ENCODE peak calls at places on chromosomes 11 and 22, in five cellular contexts. H, I, O, K and J are unnamed samples.

GRCh38 chr11:15258433-15259350 is 144.0 kb downstream of the INSC start:
- DNase-seq in H (no peak), K (no peak), O (peak; percentile 38), I (no peak), J (peak; percentile 12)

GRCh38 chr11:118060081-118060661 is 16.7 kb upstream of the TMPRSS4 start:
- DNase-seq in H (no peak), O (no peak), K (no peak), I (no peak), J (no peak)

GRCh38 chr22:40654522-40655167 is 18.1 kb upstream of the MRTFA start:
- DNase-seq in H (peak; percentile 32), I (no peak), K (peak; percentile 48), O (peak; percentile 41), J (peak; percentile 63)

GRCh38 chr22:39920134-39920743 is 19.4 kb downstream of the GRAP2 start:
- DNase-seq in K (no peak), H (no peak), I (no peak), O (no peak), J (no peak)

GRCh38 chr11:101618691-101619090 is 34.9 kb upstream of the TRPC6 start:
- DNase-seq in O (no peak), H (no peak), I (no peak), K (peak; percentile 49), J (peak; percentile 20)

GRCh38 chr11:13120691-13121090 is 111.6 kb downstream of the RASSF10 start:
- DNase-seq in I (no peak), K (peak; percentile 33), H (no peak), O (no peak), J (peak; percentile 62)

GRCh38 chr22:27100323-27100722 is 442.9 kb downstream of the MIAT start:
- DNase-seq in K (no peak), O (no peak), H (no peak), I (no peak), J (no peak)

GRCh38 chr11:78791254-78791653 is 216.6 kb upstream of the NARS2 start:
- DNase-seq in K (no peak), I (no peak), H (no peak), O (no peak), J (no peak)

GRCh38 chr11:103091441-103091809 is 535 bp downstream of the DCUN1D5 start:
- DNase-seq in I (peak; percentile 46), K (no peak), H (peak; percentile 48), O (peak; percentile 11), J (no peak)

GRCh38 chr22:37145415-37146385 is 4.0 kb downstream of the IL2RB start:
- DNase-seq in H (no peak), I (no peak), K (no peak), O (no peak), J (no peak)

GRCh38 chr22:39312410-39312809 is 7.0 kb downstream of the RPL3 start:
- DNase-seq in I (no peak), O (no peak), H (no peak), K (no peak), J (no peak)

GRCh38 chr11:129766858-129767604 is 48.6 kb upstream of the TMEM45B start:
- DNase-seq in H (peak; percentile 53), O (no peak), K (no peak), I (peak; percentile 49), J (no peak)

GRCh38 chr11:133920109-133920990 is 36.4 kb downstream of the IGSF9B start:
- DNase-seq in K (no peak), H (no peak), O (no peak), I (no peak), J (no peak)

GRCh38 chr11:116329354-116330090 is 443.3 kb downstream of the BUD13 start:
- DNase-seq in O (no peak), H (no peak), I (no peak), K (no peak), J (no peak)

GRCh38 chr22:44729391-44730012 is 22.9 kb upstream of the ARHGAP8 start:
- DNase-seq in O (no peak), H (no peak), K (peak; percentile 47), I (no peak), J (no peak)

GRCh38 chr11:130178441-130178971 is 18.9 kb downstream of the ST14 start:
- DNase-seq in K (no peak), H (no peak), I (no peak), O (no peak), J (no peak)

GRCh38 chr11:7982582-7983119 is 4.5 kb upstream of the EIF3F start:
- DNase-seq in K (no peak), I (no peak), H (no peak), O (no peak), J (no peak)

GRCh38 chr22:46219650-46220049 is 30.4 kb downstream of the CDPF1 start:
- DNase-seq in O (no peak), H (no peak), I (no peak), K (no peak), J (no peak)

GRCh38 chr22:48112687-48113521 is 1350.5 kb downstream of the TBC1D22A start:
- DNase-seq in H (no peak), O (no peak), I (no peak), K (no peak), J (no peak)

GRCh38 chr22:28369849-28370248 is 309.8 kb downstream of the TTC28 start:
- DNase-seq in O (no peak), I (no peak), H (no peak), K (no peak), J (no peak)

GRCh38 chr22:20616451-20617043 is 109.1 kb downstream of the MED15 start:
- DNase-seq in O (no peak), H (no peak), I (no peak), K (no peak), J (no peak)

GRCh38 chr11:73554677-73555320 is 43.1 kb downstream of the FAM168A start:
- DNase-seq in K (no peak), H (no peak), I (no peak), O (no peak), J (no peak)

GRCh38 chr11:60831143-60831500 is 10.8 kb upstream of the CCDC86 start:
- DNase-seq in I (peak; percentile 80), H (peak; percentile 80), K (peak; percentile 60), O (peak; percentile 83), J (no peak)

GRCh38 chr22:21972293-21972779 is 10.3 kb downstream of the TOP3B start:
- DNase-seq in K (no peak), H (peak; percentile 76), I (peak; percentile 75), O (peak; percentile 47), J (no peak)

GRCh38 chr11:77115956-77116355 is 12.1 kb upstream of the MYO7A start:
- DNase-seq in K (no peak), I (no peak), O (no peak), H (no peak), J (no peak)

GRCh38 chr11:77117485-77117884 is 10.6 kb upstream of the MYO7A start:
- DNase-seq in K (no peak), I (no peak), O (no peak), H (no peak), J (no peak)

GRCh38 chr11:77113382-77114088 is 10.9 kb downstream of the OMP start:
- DNase-seq in O (peak; percentile 82), K (no peak), I (peak; percentile 56), H (peak; percentile 51), J (no peak)

GRCh38 chr11:77114089-77114463 is 11.4 kb downstream of the OMP start:
- DNase-seq in I (no peak), O (no peak), H (no peak), K (no peak), J (no peak)

GRCh38 chr11:77115181-77115611 is 12.6 kb downstream of the OMP start:
- DNase-seq in H (peak; percentile 27), K (no peak), I (no peak), O (peak; percentile 69), J (no peak)
- TF ChIP-seq CTCF in H (peak; percentile 41), K (peak; percentile 8), I (no peak), O (no peak), J (peak; percentile 35)

GRCh38 chr11:34356918-34357645 is 728 bp downstream of the ABTB2 start:
- DNase-seq in H (peak; percentile 40), I (peak; percentile 72), O (no peak), K (no peak), J (no peak)
- TF ChIP-seq CTCF in H (no peak), I (no peak), O (no peak), K (no peak), J (no peak)

GRCh38 chr11:16448123-16448717 is 91.9 kb upstream of the SOX6 start:
- DNase-seq in O (no peak), K (no peak), H (no peak), I (no peak), J (no peak)
- TF ChIP-seq CTCF in O (no peak), K (no peak), H (no peak), I (no peak), J (no peak)

DNA sequence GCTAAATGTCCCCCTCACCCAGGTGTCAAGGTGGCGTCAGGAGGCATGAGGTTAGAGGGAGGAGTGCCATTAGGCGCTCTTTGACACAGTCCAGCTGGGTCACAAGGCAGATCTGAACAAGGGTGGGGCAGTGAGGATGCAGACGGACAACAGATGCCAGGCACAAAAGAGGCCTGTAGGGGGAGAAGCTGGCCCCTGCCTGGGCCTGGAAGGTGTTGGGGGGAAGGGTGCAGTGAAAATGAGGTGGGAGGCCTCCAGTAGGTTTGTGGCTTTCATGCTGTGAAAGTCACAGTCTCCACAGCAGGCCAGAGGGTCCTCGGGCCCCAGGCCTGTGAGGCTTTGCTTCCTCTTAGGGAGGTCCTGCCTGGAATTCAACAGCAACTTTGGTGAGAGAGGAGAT is 85.0 kb upstream of the PLET1 start:
- DNase-seq in H (no peak), I (no peak), O (no peak), K (no peak), J (no peak)
- TF ChIP-seq CTCF in H (no peak), I (peak; percentile 6), O (no peak), K (peak; percentile 32), J (peak; percentile 27)

GRCh38 chr11:112172362-112172994 is 2.8 kb upstream of the BCO2 start:
- DNase-seq in K (peak; percentile 16), I (no peak), O (no peak), H (no peak), J (peak; percentile 78)

GRCh38 chr11:112175596-112175947 is 260 bp downstream of the BCO2 start:
- DNase-seq in H (no peak), K (no peak), O (no peak), I (no peak), J (no peak)

GRCh38 chr11:112173152-112173551 is 2.2 kb upstream of the BCO2 start:
- DNase-seq in H (no peak), K (no peak), O (no peak), I (no peak), J (no peak)

GRCh38 chr11:112176077-112176476 is 765 bp downstream of the BCO2 start:
- DNase-seq in H (no peak), O (no peak), I (no peak), K (no peak), J (no peak)

DNA sequence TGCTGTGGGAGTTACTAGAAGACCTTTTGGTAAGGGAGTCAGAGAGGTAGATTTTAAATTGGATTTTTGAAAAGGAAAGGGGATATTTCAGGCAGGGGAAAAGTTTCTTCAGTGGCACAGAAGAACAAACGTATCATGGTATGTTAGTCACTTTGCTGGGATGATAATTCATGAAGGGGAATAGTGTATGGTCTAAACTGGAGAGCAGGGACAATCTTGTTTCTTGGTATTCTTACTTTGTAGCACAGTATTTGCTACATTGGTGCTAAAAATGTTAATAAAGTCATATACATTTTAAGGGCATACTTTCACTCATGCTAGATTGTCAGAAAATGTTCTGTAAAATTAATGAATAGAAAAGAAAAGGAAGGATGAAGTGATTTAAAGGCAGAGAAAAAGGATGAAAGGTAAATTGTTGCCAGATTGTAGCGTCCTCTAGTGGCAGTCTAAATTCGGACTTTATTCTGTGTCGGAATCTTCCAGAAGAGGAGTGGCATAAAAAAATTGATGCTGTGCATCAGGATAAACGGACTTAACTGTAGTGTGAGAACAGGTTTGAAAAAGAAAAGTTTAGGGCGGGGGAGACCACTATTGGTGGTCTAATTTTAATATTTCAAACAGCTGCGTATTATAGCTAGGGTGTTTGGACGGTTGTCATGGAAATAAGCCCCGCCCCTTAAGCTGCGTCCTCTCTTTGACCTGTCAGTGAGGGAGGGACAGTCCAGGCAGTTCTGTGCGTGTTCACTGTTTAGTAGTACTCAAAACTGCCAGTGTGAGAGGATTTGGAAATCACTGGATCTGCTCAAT is at the start of gene BCO2:
- DNase-seq in O (peak; percentile 51), K (peak; percentile 43), I (peak; percentile 90), H (peak; percentile 79), J (no peak)
- TF ChIP-seq CTCF in O (peak; percentile 93), K (peak; percentile 78), I (peak; percentile 96), H (peak; percentile 94), J (peak; percentile 93)